ENCODE peak calls at places on chromosomes 2 and 18, in six cellular contexts. R, U, D, B, Z and C are unnamed samples.

GRCh38 chr2:70941701-70942100 is 6.0 kb downstream of the ATP6V1B1 start:
- DNase-seq in B (no peak), R (no peak), D (no peak), U (no peak), Z (no peak), C (no peak)

GRCh38 chr18:23238152-23238531 is 102.9 kb downstream of the CABLES1 start:
- DNase-seq in Z (no peak), B (no peak), D (peak), R (no peak), U (no peak), C (no peak)

GRCh38 chr2:84894758-84895520 is 10.5 kb upstream of the TMSB10 start:
- DNase-seq in Z (no peak), R (no peak), B (no peak), U (no peak), D (no peak), C (no peak)

GRCh38 chr18:23856466-23857175 is 157.9 kb upstream of the TTC39C start:
- DNase-seq in B (no peak), Z (no peak), R (peak), U (no peak), D (no peak), C (no peak)

GRCh38 chr2:12479042-12479601 is 237.6 kb upstream of the TRIB2 start:
- DNase-seq in Z (no peak), R (no peak), B (no peak), U (no peak), D (no peak), C (no peak)

GRCh38 chr2:155162494-155162893 is 464.0 kb downstream of the KCNJ3 start:
- DNase-seq in Z (no peak), B (no peak), R (no peak), D (no peak), U (no peak), C (no peak)

GRCh38 chr2:159484537-159484936 is 131.8 kb downstream of the BAZ2B start:
- DNase-seq in B (no peak), Z (no peak), U (no peak), D (no peak), R (no peak), C (no peak)

GRCh38 chr2:194815475-194815874 is 841.6 kb upstream of the SLC39A10 start:
- DNase-seq in B (no peak), Z (no peak), D (no peak), U (no peak), R (no peak), C (no peak)

GRCh38 chr2:35503738-35504160 is 851.8 kb upstream of the CRIM1 start:
- DNase-seq in U (no peak), D (peak), Z (no peak), R (peak), B (no peak), C (no peak)

GRCh38 chr2:206260427-206261012 is 13.9 kb upstream of the ZDBF2 start:
- DNase-seq in Z (no peak), D (peak), R (no peak), U (no peak), B (no peak), C (no peak)

GRCh38 chr18:45780568-45780967 is 44.9 kb upstream of the SIGLEC15 start:
- DNase-seq in Z (no peak), D (no peak), R (no peak), B (no peak), U (no peak), C (no peak)

GRCh38 chr2:172995323-172996244 is 80.1 kb upstream of the MAP3K20 start:
- DNase-seq in B (peak), U (peak), Z (no peak), D (peak), R (peak), C (no peak)

GRCh38 chr2:105903051-105903674 is 158.5 kb downstream of the NCK2 start:
- DNase-seq in U (no peak), B (no peak), R (no peak), Z (no peak), D (no peak), C (no peak)

GRCh38 chr2:230684222-230685164 is 28.1 kb upstream of the CAB39 start:
- DNase-seq in D (peak), Z (no peak), U (no peak), B (no peak), R (peak), C (no peak)

GRCh38 chr18:59993560-59993959 is 93.8 kb downstream of the PMAIP1 start:
- DNase-seq in U (no peak), B (no peak), Z (no peak), D (no peak), R (no peak), C (no peak)

GRCh38 chr2:154477319-154477718 is 221.2 kb upstream of the KCNJ3 start:
- DNase-seq in D (no peak), U (no peak), B (no peak), R (no peak), Z (no peak), C (no peak)

GRCh38 chr2:234072454-234072853 is 22.0 kb downstream of the SPP2 start:
- DNase-seq in Z (no peak), D (no peak), R (no peak), U (no peak), B (no peak), C (no peak)

GRCh38 chr2:237471457-237472186 is 15.4 kb upstream of the MLPH start:
- DNase-seq in D (peak), Z (no peak), R (peak), U (peak), B (no peak), C (no peak)

GRCh38 chr2:102703748-102704147 is 58.1 kb upstream of the TMEM182 start:
- DNase-seq in B (no peak), D (peak), U (no peak), R (peak), Z (no peak), C (no peak)

GRCh38 chr2:226423498-226423960 is 376.1 kb downstream of the IRS1 start:
- DNase-seq in U (no peak), R (no peak), Z (peak), D (no peak), B (no peak), C (no peak)

GRCh38 chr2:158965731-158966130 is 2.7 kb upstream of the TANC1 start:
- DNase-seq in D (no peak), U (no peak), R (no peak), B (no peak), Z (no peak), C (no peak)

GRCh38 chr2:1478311-1479305 is 65.3 kb downstream of the TPO start:
- DNase-seq in D (no peak), B (no peak), R (no peak), U (no peak), Z (no peak), C (no peak)

DNA sequence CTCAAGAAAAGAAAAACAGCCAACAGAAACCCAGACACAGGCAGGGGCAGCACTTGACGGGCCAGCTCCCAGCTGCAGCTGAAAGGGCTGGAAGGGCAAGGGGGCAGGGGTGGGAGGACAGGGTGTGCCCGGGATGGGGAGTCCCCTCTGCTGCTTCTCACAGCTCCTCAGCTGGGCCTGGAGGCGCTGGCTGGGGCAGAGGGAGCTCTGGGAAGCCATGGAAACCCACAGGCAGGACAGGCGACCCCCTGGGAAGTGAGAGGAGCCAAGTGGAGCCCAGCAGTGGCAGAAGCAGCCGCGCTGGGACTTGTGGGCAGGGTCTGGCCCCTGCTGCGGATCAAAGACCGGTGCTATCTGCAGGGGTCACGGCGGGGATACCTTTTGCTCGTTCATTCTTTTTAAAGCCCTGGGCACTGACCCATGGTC is 20.7 kb downstream of the OTOF start:
- DNase-seq in R (no peak), Z (no peak), B (no peak), D (no peak), U (no peak), C (no peak)
- TF ChIP-seq CTCF in R (no peak), Z (no peak), B (no peak), D (no peak), U (no peak), C (no peak)

GRCh38 chr2:58553937-58554336 is 312.8 kb upstream of the FANCL start:
- DNase-seq in B (no peak), R (no peak), Z (no peak), U (no peak), D (no peak), C (no peak)
- TF ChIP-seq CTCF in B (peak), R (no peak), Z (peak), U (no peak), D (no peak), C (peak)

GRCh38 chr2:28956415-28956826 is 24.7 kb upstream of the TOGARAM2 start:
- DNase-seq in D (peak), B (no peak), U (no peak), Z (no peak), R (no peak), C (peak)

GRCh38 chr2:28958689-28959088 is 22.4 kb upstream of the TOGARAM2 start:
- DNase-seq in R (peak), Z (no peak), U (peak), B (peak), D (peak), C (no peak)

GRCh38 chr2:28955492-28955891 is 25.6 kb upstream of the TOGARAM2 start:
- DNase-seq in Z (no peak), U (no peak), R (no peak), B (no peak), D (no peak), C (no peak)

GRCh38 chr2:28960401-28960800 is 20.7 kb upstream of the TOGARAM2 start:
- DNase-seq in U (no peak), D (no peak), R (no peak), Z (no peak), B (no peak), C (no peak)

DNA sequence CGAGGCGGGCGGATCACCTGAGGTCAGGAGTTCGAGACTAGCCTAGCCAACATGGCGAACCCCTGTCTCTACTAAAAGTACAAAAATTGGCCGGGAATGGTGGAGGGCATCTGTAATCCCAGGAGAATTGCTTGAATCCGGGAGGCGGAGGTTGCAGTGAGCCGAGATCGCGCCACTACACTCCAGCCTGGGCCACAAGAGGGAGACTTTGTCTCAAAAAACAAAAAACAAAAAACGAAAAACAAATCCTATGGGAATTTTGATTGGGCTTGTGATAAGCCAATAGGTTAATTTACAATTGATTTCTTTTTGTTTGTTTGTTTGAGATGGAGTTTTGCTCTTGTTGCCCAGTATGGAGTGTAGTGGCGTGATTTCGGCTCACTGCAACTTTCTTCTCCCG is 24.2 kb upstream of the TOGARAM2 start:
- DNase-seq in R (no peak), B (no peak), U (no peak), D (no peak), Z (no peak), C (no peak)
- TF ChIP-seq CTCF in R (peak), B (peak), U (peak), D (peak), Z (no peak), C (no peak)

GRCh38 chr2:73084971-73085370 is 13.5 kb upstream of the SFXN5 start:
- DNase-seq in U (no peak), D (no peak), B (no peak), Z (no peak), R (no peak), C (no peak)

GRCh38 chr2:73083886-73084792 is 12.6 kb upstream of the SFXN5 start:
- DNase-seq in B (no peak), D (no peak), R (no peak), U (no peak), Z (no peak), C (no peak)

GRCh38 chr2:73081181-73081671 is 9.7 kb upstream of the SFXN5 start:
- DNase-seq in B (no peak), U (no peak), D (no peak), R (no peak), Z (no peak), C (no peak)

GRCh38 chr2:73080321-73081131 is 9.0 kb upstream of the SFXN5 start:
- DNase-seq in Z (no peak), R (no peak), D (no peak), U (no peak), B (no peak), C (no peak)

GRCh38 chr2:73082523-73083410 is 11.3 kb upstream of the SFXN5 start:
- DNase-seq in Z (no peak), D (no peak), B (no peak), U (no peak), R (no peak), C (no peak)
- TF ChIP-seq CTCF in Z (no peak), D (no peak), B (no peak), U (no peak), R (no peak), C (no peak)